ENCODE peak calls at places on chromosomes 16 and 17, in six cellular contexts. T is adrenal gland, X is transverse colon, U is breast epithelium, M is HCT116, D is IMR-90. O is an unnamed sample.

GRCh38 chr17:83103200-83103937 is 24.0 kb downstream of the METRNL start:
- DNase-seq in T (peak), X (peak), U (peak), M (peak), D (peak), O (peak)

GRCh38 chr17:56173958-56174357 is 20.7 kb downstream of the ANKFN1 start:
- DNase-seq in T (no peak), X (no peak), U (no peak), M (no peak), D (no peak), O (peak)

GRCh38 chr17:43721537-43722268 is 36.9 kb downstream of the SOST start:
- DNase-seq in T (no peak), X (no peak), U (no peak), M (no peak), D (peak), O (no peak)

GRCh38 chr16:80058236-80058635 is 457.7 kb upstream of the MAF start:
- DNase-seq in T (peak), X (peak), U (peak), M (no peak), D (no peak), O (no peak)

GRCh38 chr17:74532115-74532514 is 840 bp upstream of the CD300LB start:
- DNase-seq in T (peak), X (peak), U (peak), M (no peak), D (no peak), O (no peak)

GRCh38 chr16:16110111-16110490 is 113.2 kb downstream of the ABCC6 start:
- DNase-seq in T (no peak), X (no peak), U (no peak), M (no peak), D (no peak), O (no peak)

GRCh38 chr17:48074322-48075054 is 26.3 kb downstream of the NFE2L1 start:
- DNase-seq in T (peak), X (peak), U (peak), M (peak), D (peak), O (peak)

GRCh38 chr17:60345233-60345632 is 46.7 kb downstream of the USP32 start:
- DNase-seq in T (no peak), X (no peak), U (no peak), M (no peak), D (no peak), O (no peak)

GRCh38 chr17:1829189-1829578 is 518 bp downstream of the SMYD4 start:
- DNase-seq in T (peak), X (peak), U (peak), M (no peak), D (no peak), O (no peak)

GRCh38 chr17:66508896-66509843 is 206.8 kb downstream of the PRKCA start:
- DNase-seq in T (peak), X (peak), U (no peak), M (peak), D (peak), O (no peak)

GRCh38 chr17:8496081-8496480 is 60.4 kb downstream of the NDEL1 start:
- DNase-seq in T (no peak), X (no peak), U (no peak), M (no peak), D (no peak), O (no peak)

GRCh38 chr17:28317965-28318758 is 838 bp upstream of the TMEM97 start:
- DNase-seq in T (no peak), X (no peak), U (no peak), M (no peak), D (no peak), O (no peak)

GRCh38 chr17:68705331-68706166 is 104.4 kb upstream of the FAM20A start:
- DNase-seq in T (no peak), X (no peak), U (no peak), M (no peak), D (peak), O (no peak)

GRCh38 chr16:74462361-74462760 is 41.1 kb upstream of the CLEC18B start:
- DNase-seq in T (no peak), X (no peak), U (no peak), M (no peak), D (no peak), O (no peak)

GRCh38 chr16:2839650-2840450 is 9.7 kb downstream of the ZG16B start:
- DNase-seq in T (no peak), X (no peak), U (no peak), M (no peak), D (no peak), O (no peak)

GRCh38 chr17:10073026-10073425 is 125.4 kb downstream of the GAS7 start:
- DNase-seq in T (no peak), X (no peak), U (no peak), M (no peak), D (no peak), O (no peak)

GRCh38 chr17:2735896-2736295 is 13.6 kb downstream of the CCDC92B start:
- DNase-seq in T (no peak), X (peak), U (no peak), M (no peak), D (no peak), O (no peak)

GRCh38 chr17:57032343-57032742 is 52.7 kb upstream of the AKAP1 start:
- DNase-seq in T (no peak), X (peak), U (peak), M (no peak), D (no peak), O (no peak)

GRCh38 chr16:17556276-17557052 is 85.7 kb upstream of the XYLT1 start:
- DNase-seq in T (no peak), X (no peak), U (no peak), M (peak), D (peak), O (no peak)

GRCh38 chr16:82935781-82936180 is 309.0 kb downstream of the CDH13 start:
- DNase-seq in T (no peak), X (no peak), U (no peak), M (no peak), D (no peak), O (no peak)

GRCh38 chr17:44218344-44219125 is 940 bp downstream of the UBTF start:
- DNase-seq in T (peak), X (peak), U (peak), M (peak), D (peak), O (no peak)

GRCh38 chr16:73385701-73386100 is 337.8 kb upstream of the ZFHX3 start:
- DNase-seq in T (no peak), X (no peak), U (no peak), M (no peak), D (no peak), O (no peak)

GRCh38 chr17:40432864-40433528 is 10.3 kb upstream of the IGFBP4 start:
- DNase-seq in T (peak), X (peak), U (no peak), M (no peak), D (peak), O (no peak)

GRCh38 chr17:48241131-48241591 is 133.6 kb downstream of the SNX11 start:
- DNase-seq in T (peak), X (no peak), U (no peak), M (peak), D (peak), O (no peak)

GRCh38 chr17:50055055-50055425 is 870 bp upstream of the ITGA3 start:
- DNase-seq in T (peak), X (peak), U (peak), M (peak), D (no peak), O (no peak)
- TF ChIP-seq POLR2A in T (no peak), X (peak), U (peak), M (peak), D (no peak), O (no peak)

GRCh38 chr16:4253394-4254150 is 11.7 kb upstream of the SRL start:
- DNase-seq in T (peak), X (peak), U (peak), M (peak), D (peak), O (peak)
- TF ChIP-seq POLR2A in T (peak), X (peak), U (peak), M (peak), D (peak), O (peak)

GRCh38 chr16:30007378-30007895 is 3.4 kb downstream of the DOC2A start:
- DNase-seq in T (no peak), X (no peak), U (no peak), M (no peak), D (no peak), O (no peak)

GRCh38 chr16:30005341-30006094 is 5.3 kb downstream of the DOC2A start:
- DNase-seq in T (peak), X (peak), U (no peak), M (no peak), D (peak), O (no peak)

GRCh38 chr16:30004811-30005242 is 6.0 kb downstream of the DOC2A start:
- DNase-seq in T (no peak), X (no peak), U (no peak), M (no peak), D (no peak), O (no peak)

GRCh38 chr16:30006659-30007377 is 4.0 kb downstream of the DOC2A start:
- DNase-seq in T (no peak), X (no peak), U (no peak), M (no peak), D (no peak), O (no peak)

GRCh38 chr16:30006095-30006473 is 4.7 kb downstream of the DOC2A start:
- DNase-seq in T (no peak), X (no peak), U (no peak), M (no peak), D (no peak), O (no peak)
- TF ChIP-seq POLR2A in T (no peak), X (no peak), U (no peak), M (no peak), D (no peak), O (no peak)

DNA sequence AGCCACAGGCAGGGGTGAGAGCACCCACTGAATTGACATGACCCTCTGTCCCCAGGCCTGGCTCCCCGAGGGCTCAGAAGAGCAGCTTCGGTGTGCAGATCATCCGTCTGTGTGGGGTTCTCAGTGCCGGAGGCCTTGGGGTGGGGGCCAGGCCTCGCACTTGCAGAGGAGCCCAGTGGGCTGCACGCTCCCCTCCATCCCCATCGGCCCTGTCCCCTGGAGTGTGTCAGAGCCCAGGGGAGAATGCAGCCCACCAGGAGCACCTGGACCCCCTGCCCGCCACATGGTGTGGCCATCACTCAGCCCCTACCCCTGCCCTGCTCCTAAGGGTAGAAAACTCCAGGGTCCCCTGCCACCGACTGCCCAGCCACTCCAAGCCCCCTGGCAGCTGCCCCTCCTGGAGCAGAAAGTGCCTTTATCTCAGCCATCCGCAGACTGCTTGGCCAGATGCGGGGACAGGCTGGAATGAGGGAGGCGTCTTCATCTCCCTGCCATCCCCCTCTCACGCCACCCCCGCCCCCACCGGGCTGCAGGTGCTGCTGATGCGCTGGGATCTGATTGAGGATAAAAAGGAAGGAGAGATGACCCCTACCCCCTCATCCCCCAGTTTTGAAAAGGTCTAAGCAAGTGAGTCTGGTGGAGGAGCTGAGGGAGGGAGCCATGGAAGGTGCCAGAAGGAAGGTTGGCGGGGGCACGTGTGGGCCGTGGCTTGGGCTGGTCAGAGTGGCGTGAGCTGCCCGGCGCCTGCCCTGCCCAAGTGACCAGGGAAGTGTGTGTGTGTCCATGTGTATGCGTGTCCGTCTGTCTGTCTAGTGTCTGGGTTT is 358.3 kb downstream of the SEC14L1 start:
- DNase-seq in T (no peak), X (peak), U (no peak), M (no peak), D (no peak), O (no peak)
- TF ChIP-seq POLR2A in T (no peak), X (no peak), U (no peak), M (no peak), D (no peak), O (no peak)

GRCh38 chr16:29806641-29807425 is 504 bp downstream of the MAZ start:
- DNase-seq in T (peak), X (peak), U (no peak), M (no peak), D (no peak), O (no peak)

GRCh38 chr16:29804020-29804419 is 2.3 kb upstream of the MAZ start:
- DNase-seq in T (no peak), X (no peak), U (no peak), M (no peak), D (no peak), O (no peak)

GRCh38 chr16:29806096-29806579 is at the start of gene MAZ:
- DNase-seq in T (peak), X (no peak), U (no peak), M (peak), D (peak), O (peak)

GRCh38 chr16:29804455-29805231 is 1.7 kb upstream of the MAZ start:
- DNase-seq in T (peak), X (peak), U (no peak), M (no peak), D (no peak), O (no peak)

GRCh38 chr16:29805232-29806095 is 865 bp upstream of the MAZ start:
- DNase-seq in T (peak), X (peak), U (peak), M (peak), D (peak), O (peak)
- TF ChIP-seq POLR2A in T (peak), X (peak), U (peak), M (peak), D (peak), O (peak)

GRCh38 chr16:88651276-88651988 is 579 bp upstream of the CYBA start:
- DNase-seq in T (peak), X (peak), U (peak), M (peak), D (no peak), O (no peak)
- TF ChIP-seq POLR2A in T (no peak), X (peak), U (no peak), M (no peak), D (no peak), O (no peak)

GRCh38 chr16:87854907-87855683 is 14.2 kb downstream of the SLC7A5 start:
- DNase-seq in T (no peak), X (no peak), U (no peak), M (no peak), D (no peak), O (no peak)

GRCh38 chr16:87851601-87852000 is 17.7 kb downstream of the SLC7A5 start:
- DNase-seq in T (no peak), X (no peak), U (no peak), M (no peak), D (no peak), O (no peak)

GRCh38 chr16:87854053-87854906 is 15.0 kb downstream of the SLC7A5 start:
- DNase-seq in T (no peak), X (peak), U (no peak), M (no peak), D (no peak), O (no peak)

GRCh38 chr16:87851141-87851587 is 18.1 kb downstream of the SLC7A5 start:
- DNase-seq in T (no peak), X (no peak), U (no peak), M (no peak), D (no peak), O (no peak)

GRCh38 chr16:87853411-87854052 is 15.8 kb downstream of the SLC7A5 start:
- DNase-seq in T (peak), X (peak), U (peak), M (peak), D (peak), O (peak)
- TF ChIP-seq POLR2A in T (peak), X (peak), U (no peak), M (peak), D (peak), O (no peak)

GRCh38 chr16:11396241-11397048 is 51.2 kb downstream of the RMI2 start:
- DNase-seq in T (peak), X (peak), U (peak), M (no peak), D (peak), O (no peak)
- TF ChIP-seq POLR2A in T (no peak), X (no peak), U (no peak), M (no peak), D (peak), O (no peak)

GRCh38 chr16:10182186-10182683 is at the start of gene GRIN2A:
- DNase-seq in T (no peak), X (no peak), U (no peak), M (no peak), D (no peak), O (no peak)
- TF ChIP-seq POLR2A in T (no peak), X (no peak), U (no peak), M (no peak), D (no peak), O (no peak)

O was measured in esophagus muscularis mucosa.